ENCODE peak calls at places on chromosomes 1 and 21, in nine cellular contexts. One of them, this sample, is unnamed.

GRCh38 chr1:228374711-228375577 is 31.7 kb downstream of the TRIM11 start:
- DNase-seq in neural progenitor cell: no peak
- DNase-seq in hepatocyte: no peak
- DNase-seq in OCI-LY7: no peak
- DNase-seq in GM23248: peak
- DNase-seq in PC-3: no peak
- DNase-seq in HCT116: no peak
- DNase-seq in MM.1S: no peak
- DNase-seq in GM23338: no peak
- DNase-seq in this sample: no peak

GRCh38 chr1:237788069-237788468 is 102.7 kb downstream of the ZP4 start:
- DNase-seq in neural progenitor cell: no peak
- DNase-seq in hepatocyte: no peak
- DNase-seq in OCI-LY7: no peak
- DNase-seq in GM23248: no peak
- DNase-seq in PC-3: no peak
- DNase-seq in HCT116: no peak
- DNase-seq in MM.1S: no peak
- DNase-seq in GM23338: no peak
- DNase-seq in this sample: no peak

GRCh38 chr1:8412183-8412831 is 94.4 kb downstream of the SLC45A1 start:
- DNase-seq in neural progenitor cell: no peak
- DNase-seq in hepatocyte: peak
- DNase-seq in OCI-LY7: no peak
- DNase-seq in GM23248: peak
- DNase-seq in PC-3: peak
- DNase-seq in HCT116: no peak
- DNase-seq in MM.1S: no peak
- DNase-seq in GM23338: no peak
- DNase-seq in this sample: no peak

GRCh38 chr1:55542901-55543504 is 327.8 kb upstream of the USP24 start:
- DNase-seq in neural progenitor cell: no peak
- DNase-seq in hepatocyte: no peak
- DNase-seq in OCI-LY7: no peak
- DNase-seq in GM23248: peak
- DNase-seq in PC-3: peak
- DNase-seq in HCT116: no peak
- DNase-seq in MM.1S: no peak
- DNase-seq in GM23338: no peak
- DNase-seq in this sample: no peak

GRCh38 chr1:169809370-169810095 is 14.8 kb upstream of the METTL18 start:
- DNase-seq in neural progenitor cell: peak
- DNase-seq in hepatocyte: peak
- DNase-seq in OCI-LY7: peak
- DNase-seq in GM23248: peak
- DNase-seq in PC-3: peak
- DNase-seq in HCT116: peak
- DNase-seq in MM.1S: peak
- DNase-seq in GM23338: peak
- DNase-seq in this sample: peak

GRCh38 chr1:46285730-46286477 is 17.5 kb downstream of the LRRC41 start:
- DNase-seq in neural progenitor cell: peak
- DNase-seq in hepatocyte: peak
- DNase-seq in OCI-LY7: peak
- DNase-seq in GM23248: no peak
- DNase-seq in PC-3: no peak
- DNase-seq in HCT116: no peak
- DNase-seq in MM.1S: no peak
- DNase-seq in GM23338: peak
- DNase-seq in this sample: no peak

GRCh38 chr21:36429672-36430546 is 44.7 kb downstream of the CHAF1B start:
- DNase-seq in neural progenitor cell: peak
- DNase-seq in hepatocyte: peak
- DNase-seq in OCI-LY7: no peak
- DNase-seq in GM23248: peak
- DNase-seq in PC-3: peak
- DNase-seq in HCT116: peak
- DNase-seq in MM.1S: no peak
- DNase-seq in GM23338: peak
- DNase-seq in this sample: peak

GRCh38 chr21:22743085-22743484 is 1744.9 kb downstream of the NCAM2 start:
- DNase-seq in neural progenitor cell: no peak
- DNase-seq in hepatocyte: no peak
- DNase-seq in OCI-LY7: no peak
- DNase-seq in GM23248: no peak
- DNase-seq in PC-3: no peak
- DNase-seq in HCT116: no peak
- DNase-seq in MM.1S: no peak
- DNase-seq in GM23338: no peak
- DNase-seq in this sample: peak

GRCh38 chr21:36887983-36888382 is 78.5 kb downstream of the HLCS start:
- DNase-seq in neural progenitor cell: peak
- DNase-seq in hepatocyte: no peak
- DNase-seq in OCI-LY7: no peak
- DNase-seq in GM23248: no peak
- DNase-seq in PC-3: no peak
- DNase-seq in HCT116: no peak
- DNase-seq in MM.1S: no peak
- DNase-seq in GM23338: no peak
- DNase-seq in this sample: peak

GRCh38 chr1:230572121-230573083 is 69.9 kb upstream of the COG2 start:
- DNase-seq in neural progenitor cell: no peak
- DNase-seq in hepatocyte: peak
- DNase-seq in OCI-LY7: no peak
- DNase-seq in GM23248: peak
- DNase-seq in PC-3: no peak
- DNase-seq in HCT116: no peak
- DNase-seq in MM.1S: no peak
- DNase-seq in GM23338: peak
- DNase-seq in this sample: no peak

GRCh38 chr1:56330400-56331026 is 248.8 kb downstream of the PLPP3 start:
- DNase-seq in neural progenitor cell: no peak
- DNase-seq in hepatocyte: peak
- DNase-seq in OCI-LY7: no peak
- DNase-seq in GM23248: peak
- DNase-seq in PC-3: peak
- DNase-seq in HCT116: no peak
- DNase-seq in MM.1S: peak
- DNase-seq in GM23338: no peak
- DNase-seq in this sample: no peak

GRCh38 chr1:21605964-21606705 is 63.0 kb downstream of the RAP1GAP start:
- DNase-seq in neural progenitor cell: no peak
- DNase-seq in hepatocyte: no peak
- DNase-seq in OCI-LY7: no peak
- DNase-seq in GM23248: no peak
- DNase-seq in PC-3: no peak
- DNase-seq in HCT116: no peak
- DNase-seq in MM.1S: no peak
- DNase-seq in GM23338: no peak
- DNase-seq in this sample: no peak

GRCh38 chr1:24763671-24764070 is 18.4 kb downstream of the CLIC4 start:
- DNase-seq in neural progenitor cell: no peak
- DNase-seq in hepatocyte: no peak
- DNase-seq in OCI-LY7: no peak
- DNase-seq in GM23248: no peak
- DNase-seq in PC-3: no peak
- DNase-seq in HCT116: no peak
- DNase-seq in MM.1S: no peak
- DNase-seq in GM23338: no peak
- DNase-seq in this sample: no peak

GRCh38 chr1:8597455-8597854 is 220.0 kb downstream of the RERE start:
- DNase-seq in neural progenitor cell: no peak
- DNase-seq in hepatocyte: no peak
- DNase-seq in OCI-LY7: no peak
- DNase-seq in GM23248: peak
- DNase-seq in PC-3: no peak
- DNase-seq in HCT116: no peak
- DNase-seq in MM.1S: no peak
- DNase-seq in GM23338: no peak
- DNase-seq in this sample: peak

GRCh38 chr21:44887807-44888580 is 14.5 kb upstream of the PTTG1IP start:
- DNase-seq in neural progenitor cell: no peak
- DNase-seq in hepatocyte: no peak
- DNase-seq in OCI-LY7: no peak
- DNase-seq in GM23248: no peak
- DNase-seq in PC-3: no peak
- DNase-seq in HCT116: no peak
- DNase-seq in MM.1S: no peak
- DNase-seq in GM23338: no peak
- DNase-seq in this sample: no peak

GRCh38 chr1:167467126-167467725 is 51.1 kb downstream of the CD247 start:
- DNase-seq in neural progenitor cell: no peak
- DNase-seq in hepatocyte: peak
- DNase-seq in OCI-LY7: no peak
- DNase-seq in GM23248: no peak
- DNase-seq in PC-3: peak
- DNase-seq in HCT116: no peak
- DNase-seq in MM.1S: no peak
- DNase-seq in GM23338: peak
- DNase-seq in this sample: no peak

GRCh38 chr1:101185421-101185820 is 51.4 kb upstream of the S1PR1 start:
- DNase-seq in neural progenitor cell: no peak
- DNase-seq in hepatocyte: no peak
- DNase-seq in OCI-LY7: no peak
- DNase-seq in GM23248: no peak
- DNase-seq in PC-3: no peak
- DNase-seq in HCT116: no peak
- DNase-seq in MM.1S: no peak
- DNase-seq in GM23338: no peak
- DNase-seq in this sample: no peak

GRCh38 chr1:101915597-101915996 is 81.1 kb downstream of the OLFM3 start:
- DNase-seq in neural progenitor cell: no peak
- DNase-seq in hepatocyte: no peak
- DNase-seq in OCI-LY7: no peak
- DNase-seq in GM23248: no peak
- DNase-seq in PC-3: no peak
- DNase-seq in HCT116: no peak
- DNase-seq in MM.1S: no peak
- DNase-seq in GM23338: no peak
- DNase-seq in this sample: no peak

GRCh38 chr1:230972855-230973271 is 5.8 kb downstream of the TTC13 start:
- DNase-seq in neural progenitor cell: no peak
- DNase-seq in hepatocyte: no peak
- DNase-seq in OCI-LY7: peak
- DNase-seq in GM23248: peak
- DNase-seq in PC-3: peak
- DNase-seq in HCT116: no peak
- DNase-seq in MM.1S: peak
- DNase-seq in GM23338: no peak
- DNase-seq in this sample: no peak

GRCh38 chr1:202959276-202959620 is 1.1 kb upstream of the ADIPOR1 start:
- DNase-seq in neural progenitor cell: no peak
- DNase-seq in hepatocyte: peak
- DNase-seq in OCI-LY7: no peak
- DNase-seq in GM23248: peak
- DNase-seq in PC-3: peak
- DNase-seq in HCT116: peak
- DNase-seq in MM.1S: no peak
- DNase-seq in GM23338: no peak
- DNase-seq in this sample: no peak

GRCh38 chr1:85570446-85571180 is 9.9 kb upstream of the CCN1 start:
- DNase-seq in neural progenitor cell: no peak
- DNase-seq in hepatocyte: no peak
- DNase-seq in OCI-LY7: no peak
- DNase-seq in GM23248: no peak
- DNase-seq in PC-3: no peak
- DNase-seq in HCT116: no peak
- DNase-seq in MM.1S: no peak
- DNase-seq in GM23338: no peak
- DNase-seq in this sample: no peak

GRCh38 chr1:31843506-31843905 is 27.7 kb upstream of the SPOCD1 start:
- DNase-seq in neural progenitor cell: no peak
- DNase-seq in hepatocyte: no peak
- DNase-seq in OCI-LY7: peak
- DNase-seq in GM23248: peak
- DNase-seq in PC-3: peak
- DNase-seq in HCT116: peak
- DNase-seq in MM.1S: no peak
- DNase-seq in GM23338: peak
- DNase-seq in this sample: no peak
- TF ChIP-seq EZH2phosphoT487 in neural progenitor cell: no peak
- TF ChIP-seq EZH2phosphoT487 in hepatocyte: no peak
- TF ChIP-seq EZH2phosphoT487 in OCI-LY7: no peak
- TF ChIP-seq EZH2phosphoT487 in GM23248: no peak
- TF ChIP-seq EZH2phosphoT487 in PC-3: no peak
- TF ChIP-seq EZH2phosphoT487 in HCT116: no peak
- TF ChIP-seq EZH2phosphoT487 in MM.1S: no peak
- TF ChIP-seq EZH2phosphoT487 in GM23338: no peak
- TF ChIP-seq EZH2phosphoT487 in this sample: no peak

GRCh38 chr1:43930949-43931275 is 2.7 kb upstream of the ARTN start:
- DNase-seq in neural progenitor cell: no peak
- DNase-seq in hepatocyte: no peak
- DNase-seq in OCI-LY7: no peak
- DNase-seq in GM23248: peak
- DNase-seq in PC-3: no peak
- DNase-seq in HCT116: no peak
- DNase-seq in MM.1S: no peak
- DNase-seq in GM23338: no peak
- DNase-seq in this sample: no peak
- TF ChIP-seq EZH2phosphoT487 in neural progenitor cell: no peak
- TF ChIP-seq EZH2phosphoT487 in hepatocyte: no peak
- TF ChIP-seq EZH2phosphoT487 in OCI-LY7: no peak
- TF ChIP-seq EZH2phosphoT487 in GM23248: no peak
- TF ChIP-seq EZH2phosphoT487 in PC-3: no peak
- TF ChIP-seq EZH2phosphoT487 in HCT116: no peak
- TF ChIP-seq EZH2phosphoT487 in MM.1S: no peak
- TF ChIP-seq EZH2phosphoT487 in GM23338: no peak
- TF ChIP-seq EZH2phosphoT487 in this sample: no peak

GRCh38 chr1:161273402-161273801 is 14.9 kb downstream of the PCP4L1 start:
- DNase-seq in neural progenitor cell: no peak
- DNase-seq in hepatocyte: no peak
- DNase-seq in OCI-LY7: no peak
- DNase-seq in GM23248: no peak
- DNase-seq in PC-3: no peak
- DNase-seq in HCT116: no peak
- DNase-seq in MM.1S: no peak
- DNase-seq in GM23338: no peak
- DNase-seq in this sample: no peak

GRCh38 chr1:161274874-161275273 is 16.3 kb downstream of the PCP4L1 start:
- DNase-seq in neural progenitor cell: no peak
- DNase-seq in hepatocyte: no peak
- DNase-seq in OCI-LY7: no peak
- DNase-seq in GM23248: no peak
- DNase-seq in PC-3: no peak
- DNase-seq in HCT116: no peak
- DNase-seq in MM.1S: no peak
- DNase-seq in GM23338: no peak
- DNase-seq in this sample: peak
- TF ChIP-seq EZH2phosphoT487 in neural progenitor cell: no peak
- TF ChIP-seq EZH2phosphoT487 in hepatocyte: no peak
- TF ChIP-seq EZH2phosphoT487 in OCI-LY7: no peak
- TF ChIP-seq EZH2phosphoT487 in GM23248: no peak
- TF ChIP-seq EZH2phosphoT487 in PC-3: no peak
- TF ChIP-seq EZH2phosphoT487 in HCT116: no peak
- TF ChIP-seq EZH2phosphoT487 in MM.1S: no peak
- TF ChIP-seq EZH2phosphoT487 in GM23338: no peak
- TF ChIP-seq EZH2phosphoT487 in this sample: no peak

DNA sequence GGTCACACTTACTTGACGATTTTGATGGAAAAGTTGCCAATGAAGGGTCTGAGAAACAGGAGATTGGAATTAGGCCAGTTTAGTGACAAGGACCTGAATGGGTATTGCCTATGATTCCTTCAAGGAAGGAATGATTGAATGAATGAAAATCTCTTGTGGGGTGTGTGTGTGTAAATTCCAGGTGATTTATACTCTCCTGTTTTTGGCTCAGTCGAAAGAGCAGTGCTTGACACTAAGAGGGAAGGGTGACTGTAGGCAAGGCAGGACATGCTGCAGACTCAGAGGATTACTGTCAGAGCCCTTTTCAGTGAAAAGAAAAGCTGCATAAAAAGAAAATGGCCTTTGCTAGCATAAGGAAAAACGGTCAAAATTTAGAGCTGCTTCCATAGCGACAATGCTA is 30.1 kb downstream of the C1orf21 start:
- DNase-seq in neural progenitor cell: peak
- DNase-seq in hepatocyte: no peak
- DNase-seq in OCI-LY7: no peak
- DNase-seq in GM23248: no peak
- DNase-seq in PC-3: no peak
- DNase-seq in HCT116: no peak
- DNase-seq in MM.1S: no peak
- DNase-seq in GM23338: no peak
- DNase-seq in this sample: no peak
- TF ChIP-seq EZH2phosphoT487 in neural progenitor cell: no peak
- TF ChIP-seq EZH2phosphoT487 in hepatocyte: no peak
- TF ChIP-seq EZH2phosphoT487 in OCI-LY7: no peak
- TF ChIP-seq EZH2phosphoT487 in GM23248: no peak
- TF ChIP-seq EZH2phosphoT487 in PC-3: no peak
- TF ChIP-seq EZH2phosphoT487 in HCT116: no peak
- TF ChIP-seq EZH2phosphoT487 in MM.1S: no peak
- TF ChIP-seq EZH2phosphoT487 in GM23338: no peak
- TF ChIP-seq EZH2phosphoT487 in this sample: no peak

This sample was measured in SK-N-SH.